ENCODE peak calls at places on chromosome 7, in six cellular contexts. W is WTC11, G is stomach, R is cardiac fibroblast, B is transverse colon, U is thoracic aorta. F is an unnamed sample.

GRCh38 chr7:20225384-20225783 is 8.2 kb upstream of the MACC1 start:
- DNase-seq in U (no peak), G (no peak), R (no peak), B (no peak), W (no peak), F (no peak)

GRCh38 chr7:149610441-149611011 is 112.9 kb upstream of the ZNF746 start:
- DNase-seq in G (no peak), U (no peak), W (no peak), B (no peak), R (no peak), F (no peak)

GRCh38 chr7:120168066-120168465 is 104.9 kb upstream of the KCND2 start:
- DNase-seq in U (no peak), R (peak), B (no peak), W (no peak), G (no peak), F (no peak)

GRCh38 chr7:28629216-28629848 is 217.0 kb downstream of the CREB5 start:
- DNase-seq in R (peak), W (no peak), G (no peak), B (no peak), U (no peak), F (peak)

GRCh38 chr7:143129477-143129876 is 2.4 kb upstream of the PIP start:
- DNase-seq in R (no peak), G (no peak), B (no peak), W (no peak), U (no peak), F (no peak)

GRCh38 chr7:41567350-41568114 is 135.4 kb downstream of the INHBA start:
- DNase-seq in W (no peak), U (no peak), B (no peak), R (no peak), G (no peak), F (peak)

GRCh38 chr7:148485618-148486017 is 104.9 kb upstream of the C7orf33 start:
- DNase-seq in G (no peak), W (no peak), B (peak), U (no peak), R (no peak), F (no peak)

GRCh38 chr7:144534196-144534595 is 130.7 kb upstream of the NOBOX start:
- DNase-seq in B (no peak), G (no peak), U (no peak), R (peak), W (no peak), F (no peak)

GRCh38 chr7:46705416-46706255 is 784.6 kb upstream of the IGFBP3 start:
- DNase-seq in B (no peak), R (peak), U (no peak), G (no peak), W (no peak), F (peak)

GRCh38 chr7:76340617-76341131 is 18.1 kb downstream of the YWHAG start:
- DNase-seq in U (no peak), R (peak), W (no peak), B (no peak), G (no peak), F (peak)

GRCh38 chr7:140400381-140400780 is 2.1 kb upstream of the SLC37A3 start:
- DNase-seq in G (no peak), U (no peak), B (no peak), R (no peak), W (no peak), F (no peak)

GRCh38 chr7:116455009-116455408 is 44.5 kb upstream of the CAV2 start:
- DNase-seq in R (peak), U (no peak), W (no peak), G (no peak), B (no peak), F (peak)

GRCh38 chr7:55522268-55522902 is 49.9 kb downstream of the VOPP1 start:
- DNase-seq in W (no peak), G (peak), R (no peak), U (no peak), B (no peak), F (no peak)

GRCh38 chr7:97639036-97639435 is 92.8 kb upstream of the TAC1 start:
- DNase-seq in B (no peak), R (no peak), U (no peak), W (no peak), G (no peak), F (no peak)

GRCh38 chr7:31051598-31052503 is at the start of gene ADCYAP1R1:
- DNase-seq in U (no peak), B (no peak), R (no peak), G (no peak), W (peak), F (no peak)

GRCh38 chr7:28423919-28424514 is 11.7 kb downstream of the CREB5 start:
- DNase-seq in W (no peak), B (no peak), U (no peak), R (no peak), G (no peak), F (no peak)

GRCh38 chr7:65247491-65247890 is 126.2 kb upstream of the ZNF92 start:
- DNase-seq in R (no peak), U (no peak), G (no peak), B (no peak), W (no peak), F (no peak)

GRCh38 chr7:157299613-157300405 is 37.0 kb upstream of the DNAJB6 start:
- DNase-seq in W (peak), U (no peak), B (no peak), G (no peak), R (peak), F (no peak)

GRCh38 chr7:138980575-138981285 is 459 bp downstream of the KIAA1549 start:
- DNase-seq in W (peak), U (no peak), B (no peak), G (no peak), R (no peak), F (no peak)

GRCh38 chr7:127755529-127755928 is 103.5 kb downstream of the SND1 start:
- DNase-seq in G (no peak), R (no peak), W (no peak), B (no peak), U (no peak), F (no peak)

GRCh38 chr7:91239171-91239604 is 25.0 kb upstream of the FZD1 start:
- DNase-seq in U (no peak), W (no peak), B (no peak), R (peak), G (no peak), F (peak)

GRCh38 chr7:30134011-30134410 is 775 bp upstream of the MTURN start:
- DNase-seq in U (no peak), R (no peak), G (no peak), W (no peak), B (no peak), F (no peak)

GRCh38 chr7:101832205-101832631 is 14.8 kb downstream of the CUX1 start:
- DNase-seq in R (no peak), W (peak), B (no peak), G (no peak), U (no peak), F (no peak)

GRCh38 chr7:48289661-48290060 is 118.4 kb downstream of the ABCA13 start:
- DNase-seq in B (no peak), U (no peak), R (no peak), G (no peak), W (no peak), F (no peak)

GRCh38 chr7:91187061-91187460 is 77.2 kb upstream of the FZD1 start:
- DNase-seq in B (no peak), U (no peak), R (no peak), G (no peak), W (no peak), F (no peak)

GRCh38 chr7:114865564-114865963 is 56.3 kb upstream of the MDFIC start:
- DNase-seq in U (no peak), W (peak), R (peak), G (peak), B (peak), F (peak)

GRCh38 chr7:2355079-2356008 is 717 bp downstream of the EIF3B start:
- DNase-seq in U (no peak), W (peak), G (no peak), R (no peak), B (peak), F (peak)

GRCh38 chr7:103573479-103574058 is 127.6 kb upstream of the SLC26A5 start:
- DNase-seq in R (peak), B (no peak), W (no peak), U (no peak), G (no peak), F (peak)

GRCh38 chr7:77738871-77739270 is 42.6 kb downstream of the RSBN1L start:
- DNase-seq in U (no peak), G (no peak), R (peak), B (no peak), W (no peak), F (peak)

GRCh38 chr7:44937426-44937825 is 41.4 kb downstream of the MYO1G start:
- DNase-seq in G (no peak), B (no peak), R (no peak), W (no peak), U (no peak), F (no peak)
- TF ChIP-seq CTCF in G (no peak), B (no peak), R (no peak), W (no peak), U (no peak), F (no peak)

GRCh38 chr7:208816-209215 is 16.4 kb downstream of the FAM20C start:
- DNase-seq in G (no peak), U (no peak), R (no peak), B (no peak), W (no peak), F (no peak)

GRCh38 chr7:209416-209815 is 17.0 kb downstream of the FAM20C start:
- DNase-seq in U (no peak), B (no peak), W (no peak), R (no peak), G (no peak), F (no peak)

GRCh38 chr7:208128-208673 is 15.8 kb downstream of the FAM20C start:
- DNase-seq in B (no peak), W (no peak), G (no peak), R (no peak), U (no peak), F (no peak)

GRCh38 chr7:205117-206010 is 13.0 kb downstream of the FAM20C start:
- DNase-seq in R (no peak), B (no peak), G (no peak), U (no peak), W (no peak), F (no peak)

GRCh38 chr7:207418-208127 is 15.2 kb downstream of the FAM20C start:
- DNase-seq in B (no peak), R (no peak), G (no peak), W (peak), U (no peak), F (no peak)
- TF ChIP-seq CTCF in B (no peak), R (no peak), G (no peak), W (no peak), U (no peak), F (peak)

GRCh38 chr7:6164491-6164890 is 107.9 kb downstream of the CYTH3 start:
- DNase-seq in R (no peak), W (peak), G (no peak), B (no peak), U (no peak), F (no peak)
- TF ChIP-seq CTCF in R (peak), W (peak), G (no peak), B (no peak), U (no peak), F (peak)

GRCh38 chr7:158973440-158973839 is 117.1 kb downstream of the DYNC2I1 start:
- DNase-seq in U (no peak), R (peak), W (peak), G (peak), B (peak), F (no peak)
- TF ChIP-seq CTCF in U (peak), R (no peak), W (no peak), G (peak), B (no peak), F (no peak)

GRCh38 chr7:155361363-155361680 is 63.6 kb downstream of the INSIG1 start:
- DNase-seq in W (no peak), U (no peak), B (no peak), G (no peak), R (no peak), F (no peak)
- TF ChIP-seq CTCF in W (no peak), U (no peak), B (no peak), G (no peak), R (no peak), F (no peak)

DNA sequence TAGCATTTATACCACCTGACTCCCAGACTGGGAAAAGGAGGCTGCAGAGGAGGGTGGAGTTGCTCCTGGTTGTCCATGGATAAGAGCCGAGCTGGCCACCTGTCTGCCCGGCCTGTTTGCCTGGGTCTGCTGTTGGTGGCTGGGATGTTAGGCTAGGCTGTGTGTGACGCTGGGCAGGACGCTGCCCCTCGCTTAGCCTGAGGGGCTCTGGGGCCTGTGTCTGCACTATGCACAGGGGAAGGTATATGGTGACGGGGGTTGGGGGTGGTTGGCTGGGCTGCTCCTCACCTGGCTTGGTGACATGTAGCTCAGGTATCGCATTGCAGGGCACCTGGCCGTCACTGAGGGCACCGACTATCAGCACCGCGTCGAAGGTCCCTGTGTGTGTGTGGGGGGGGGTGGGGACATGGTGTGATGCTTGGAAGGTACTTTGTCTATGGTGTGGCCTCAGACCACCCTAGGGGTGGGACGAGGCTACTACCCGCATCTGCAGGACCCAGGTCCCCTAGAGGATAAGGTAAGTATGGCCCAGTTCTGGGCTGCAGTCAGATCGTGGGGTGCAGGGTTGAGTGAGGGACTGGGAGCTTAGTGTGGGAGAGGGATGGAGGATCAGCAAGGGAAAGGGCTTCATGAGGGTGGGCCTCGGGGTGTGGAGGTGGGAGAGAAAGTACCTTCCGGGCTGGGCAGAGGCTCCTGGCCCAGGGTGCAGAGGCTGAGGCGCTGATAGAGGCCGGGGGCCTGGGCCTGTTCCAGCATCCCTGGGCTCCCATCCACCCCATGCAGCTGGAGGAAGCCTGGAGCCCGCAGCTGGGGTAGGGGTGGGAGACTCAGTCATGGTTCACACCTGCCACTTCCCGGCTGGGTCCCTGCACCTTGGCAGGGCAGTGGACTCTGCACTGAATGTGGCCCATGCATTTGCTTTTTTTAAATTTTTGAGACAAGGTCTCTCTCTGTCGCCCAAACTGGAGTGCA is 2.3 kb downstream of the METTL27 start:
- DNase-seq in W (peak), G (no peak), U (no peak), B (no peak), R (no peak), F (no peak)
- TF ChIP-seq CTCF in W (no peak), G (no peak), U (no peak), B (no peak), R (no peak), F (peak)

GRCh38 chr7:155356323-155357105 is 58.8 kb downstream of the INSIG1 start:
- DNase-seq in R (no peak), B (no peak), W (peak), U (no peak), G (no peak), F (no peak)
- TF ChIP-seq CTCF in R (no peak), B (no peak), W (no peak), U (no peak), G (no peak), F (peak)

DNA sequence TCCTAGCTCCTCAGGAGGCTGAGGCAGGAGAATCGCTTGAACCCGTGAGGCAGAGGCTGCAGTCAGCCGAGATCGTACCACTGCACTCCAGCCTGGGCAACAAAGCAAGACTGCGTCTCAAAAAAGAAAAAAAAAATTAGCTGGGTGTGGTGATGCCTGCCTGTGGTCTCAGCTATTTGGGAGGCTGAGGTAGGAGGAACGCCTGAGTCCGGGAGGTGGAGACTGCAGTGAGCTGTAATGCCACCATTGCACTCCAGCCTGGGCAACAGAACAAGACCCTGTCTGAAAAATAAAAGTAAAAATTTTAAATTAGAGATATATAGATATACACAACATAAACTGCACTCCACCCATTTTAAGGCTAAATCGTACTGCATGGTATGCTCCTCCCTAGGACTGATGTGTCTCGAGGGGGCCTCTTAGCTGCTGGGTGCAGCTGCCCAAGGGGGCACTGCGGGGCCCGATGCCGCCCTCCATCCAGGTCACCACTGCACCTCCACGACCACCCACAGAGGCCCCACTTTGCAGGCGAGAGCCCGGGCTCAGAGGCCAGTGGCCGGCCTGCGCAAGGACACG is 40.9 kb upstream of the FOXK1 start:
- DNase-seq in R (no peak), W (no peak), U (no peak), G (no peak), B (no peak), F (no peak)
- TF ChIP-seq CTCF in R (peak), W (no peak), U (peak), G (no peak), B (peak), F (no peak)

GRCh38 chr7:67625257-67625713 is 628.7 kb downstream of the TYW1 start:
- DNase-seq in W (peak), B (peak), R (peak), G (peak), U (peak), F (no peak)
- TF ChIP-seq CTCF in W (peak), B (peak), R (peak), G (peak), U (peak), F (peak)

GRCh38 chr7:126698446-126698845 is 554.3 kb downstream of the GRM8 start:
- DNase-seq in R (no peak), B (no peak), G (no peak), W (no peak), U (no peak), F (no peak)

GRCh38 chr7:126698909-126699308 is 553.8 kb downstream of the GRM8 start:
- DNase-seq in B (no peak), G (no peak), W (no peak), U (no peak), R (no peak), F (no peak)

GRCh38 chr7:126702242-126703016 is 550.3 kb downstream of the GRM8 start:
- DNase-seq in U (no peak), G (no peak), R (peak), B (no peak), W (no peak), F (no peak)

GRCh38 chr7:126700807-126701604 is 551.7 kb downstream of the GRM8 start:
- DNase-seq in G (no peak), W (peak), R (peak), U (no peak), B (peak), F (peak)

GRCh38 chr7:126699707-126700106 is 553.0 kb downstream of the GRM8 start:
- DNase-seq in U (no peak), R (no peak), B (no peak), W (no peak), G (no peak), F (no peak)
- TF ChIP-seq CTCF in U (no peak), R (no peak), B (no peak), W (no peak), G (no peak), F (no peak)

F was measured in HFFc6.